ENCODE peak calls at places on chromosomes 6 and 20, in five cellular contexts. A is activated CD8-positive, alpha-beta T cell treated with anti-CD3 and anti-CD28 coated beads for 36 hours; M is hepatocyte; I is IMR-90; L is CD8-positive, alpha-beta T cell. G is an unnamed sample.
A peak's percentile ranks its signal among the peaks of the same experiment; 100 is the strongest.

GRCh38 chr6:33344771-33345697 is 27.5 kb upstream of the ZBTB22 start:
- DNase-seq in I (peak; percentile 81), M (peak; percentile 91), A (peak; percentile 83), L (peak; percentile 69), G (peak; percentile 72)

GRCh38 chr6:117504478-117505144 is 22.1 kb downstream of the DCBLD1 start:
- DNase-seq in A (no peak), M (peak; percentile 24), L (no peak), I (no peak), G (no peak)

GRCh38 chr6:33980176-33980805 is 165.6 kb downstream of the GRM4 start:
- DNase-seq in I (no peak), M (no peak), A (no peak), L (no peak), G (no peak)

GRCh38 chr6:44508646-44509045 is 121.1 kb downstream of the CDC5L start:
- DNase-seq in M (no peak), I (peak; percentile 85), L (no peak), A (no peak), G (no peak)

GRCh38 chr20:61830956-61831355 is 234.7 kb downstream of the TAF4 start:
- DNase-seq in A (no peak), M (no peak), L (no peak), I (no peak), G (no peak)

GRCh38 chr6:75402296-75402695 is 91.3 kb downstream of the FILIP1 start:
- DNase-seq in I (peak; percentile 86), M (no peak), A (no peak), L (no peak), G (no peak)

GRCh38 chr6:105431226-105431625 is 28.3 kb upstream of the PREP start:
- DNase-seq in L (no peak), A (no peak), M (peak; percentile 61), I (peak; percentile 68), G (peak; percentile 34)

GRCh38 chr6:13762648-13763441 is 51.2 kb upstream of the RANBP9 start:
- DNase-seq in L (no peak), A (peak; percentile 57), M (peak; percentile 57), I (peak; percentile 90), G (no peak)

GRCh38 chr20:11217322-11217989 is 543.7 kb upstream of the JAG1 start:
- DNase-seq in I (peak; percentile 42), M (no peak), L (no peak), A (no peak), G (no peak)

GRCh38 chr6:7633361-7633760 is 43.4 kb downstream of the SNRNP48 start:
- DNase-seq in I (peak; percentile 45), M (no peak), L (no peak), A (no peak), G (no peak)

GRCh38 chr20:53034899-53035298 is 62.7 kb downstream of the TSHZ2 start:
- DNase-seq in I (no peak), L (no peak), A (peak; percentile 5), M (no peak), G (no peak)

GRCh38 chr6:147548930-147549475 is 40.5 kb downstream of the SAMD5 start:
- DNase-seq in L (no peak), M (no peak), I (no peak), A (no peak), G (no peak)

GRCh38 chr6:44003345-44004061 is 123.7 kb downstream of the MRPL14 start:
- DNase-seq in M (peak; percentile 37), A (peak; percentile 58), L (no peak), I (no peak), G (peak; percentile 67)

GRCh38 chr6:89602136-89602535 is 36.4 kb downstream of the LYRM2 start:
- DNase-seq in M (no peak), A (no peak), L (no peak), I (no peak), G (no peak)

GRCh38 chr6:48429610-48430009 is 318.6 kb upstream of the PTCHD4 start:
- DNase-seq in L (no peak), A (no peak), I (no peak), M (no peak), G (no peak)

GRCh38 chr6:72703093-72703492 is 81.2 kb downstream of the KCNQ5 start:
- DNase-seq in L (no peak), A (no peak), I (no peak), M (no peak), G (no peak)

GRCh38 chr6:72709436-72709835 is 87.6 kb downstream of the KCNQ5 start:
- DNase-seq in A (no peak), L (no peak), M (no peak), I (no peak), G (no peak)

GRCh38 chr6:72699142-72699541 is 77.3 kb downstream of the KCNQ5 start:
- DNase-seq in I (no peak), A (no peak), M (no peak), L (no peak), G (no peak)

GRCh38 chr6:72702421-72702820 is 80.6 kb downstream of the KCNQ5 start:
- DNase-seq in L (no peak), A (no peak), I (no peak), M (no peak), G (no peak)

GRCh38 chr6:72704979-72705378 is 83.1 kb downstream of the KCNQ5 start:
- DNase-seq in L (no peak), A (no peak), M (no peak), I (no peak), G (no peak)
- TF ChIP-seq CTCF in L (no peak), A (no peak), M (no peak), I (no peak), G (no peak)

DNA sequence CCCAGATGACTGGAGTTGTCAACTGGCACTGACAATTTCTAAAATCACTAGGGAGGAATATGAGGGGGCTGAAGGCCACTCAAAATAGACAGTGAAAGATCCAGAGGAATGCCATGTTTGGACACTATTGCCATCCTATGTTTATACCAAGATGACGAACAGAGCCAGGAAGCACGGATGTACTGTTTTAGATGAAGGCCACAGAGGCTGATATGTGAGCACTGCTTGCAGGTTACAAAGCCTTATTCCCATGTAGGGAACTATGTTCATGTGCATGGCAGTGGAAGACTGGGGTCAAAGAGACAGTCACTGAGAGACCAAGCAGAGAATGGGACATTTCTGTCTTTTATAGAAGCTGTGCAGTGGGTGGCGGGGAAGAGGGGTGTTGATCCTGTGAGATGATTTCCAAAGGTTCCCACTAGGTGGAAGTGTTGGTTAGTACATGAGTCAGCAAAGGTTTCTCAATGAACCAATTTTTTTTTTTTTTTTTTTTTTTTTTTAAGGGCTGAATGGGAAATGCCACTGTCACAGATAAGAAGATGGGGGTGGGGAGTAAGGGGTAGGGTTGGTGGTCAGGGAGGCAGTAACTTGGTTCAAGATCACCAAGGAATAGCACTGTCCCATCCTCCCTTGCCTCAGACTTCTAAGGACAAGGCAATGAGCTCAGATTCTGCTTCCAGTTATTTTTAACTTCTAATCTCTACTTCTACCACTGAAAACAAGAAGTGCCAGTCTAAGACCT is 46.7 kb upstream of the MOCS1 start:
- DNase-seq in I (peak; percentile 57), M (peak; percentile 82), L (no peak), A (peak; percentile 14), G (peak; percentile 28)
- TF ChIP-seq CTCF in I (peak; percentile 66), M (peak; percentile 71), L (no peak), A (peak; percentile 26), G (peak; percentile 38)

GRCh38 chr6:36594029-36594815 is at the start of gene SRSF3:
- DNase-seq in L (peak; percentile 94), A (peak; percentile 97), M (peak; percentile 99), I (peak; percentile 98), G (peak; percentile 95)
- TF ChIP-seq CTCF in L (no peak), A (no peak), M (peak; percentile 36), I (peak; percentile 43), G (peak; percentile 43)

GRCh38 chr6:121560476-121560875 is 125.0 kb downstream of the GJA1 start:
- DNase-seq in L (no peak), M (no peak), I (no peak), A (no peak), G (no peak)
- TF ChIP-seq CTCF in L (no peak), M (no peak), I (no peak), A (no peak), G (no peak)